ENCODE peak calls at places on chromosomes 13 and 19, in nine cellular contexts. U, I, F, B, L, T, A, N and Z are unnamed samples.
A peak's percentile ranks its signal among the peaks of the same experiment; 100 is the strongest.

GRCh38 chr13:93552596-93552995 is 326.0 kb downstream of the GPC6 start:
- DNase-seq in A (no peak), N (no peak), F (no peak), B (no peak), L (no peak), I (no peak), T (no peak), U (no peak), Z (no peak)

GRCh38 chr19:5172859-5173577 is 167.6 kb downstream of the PTPRS start:
- DNase-seq in U (peak; percentile 71), A (no peak), I (no peak), N (no peak), F (no peak), T (no peak), L (no peak), B (no peak), Z (no peak)

GRCh38 chr19:40718774-40719391 is 2.0 kb downstream of the ITPKC start:
- DNase-seq in N (no peak), T (no peak), F (peak; percentile 52), L (peak; percentile 76), I (peak; percentile 51), A (no peak), U (peak; percentile 60), B (peak; percentile 87), Z (peak; percentile 89)

GRCh38 chr19:3192228-3192635 is 6.5 kb downstream of the NCLN start:
- DNase-seq in U (no peak), L (no peak), I (no peak), T (no peak), A (no peak), F (no peak), N (no peak), B (peak; percentile 69), Z (no peak)

GRCh38 chr19:24074720-24075119 is 12.3 kb upstream of the ZNF254 start:
- DNase-seq in F (no peak), A (no peak), U (no peak), T (no peak), N (no peak), L (no peak), B (no peak), I (no peak), Z (no peak)

GRCh38 chr13:100128373-100128772 is 39.5 kb downstream of the PCCA start:
- DNase-seq in U (peak; percentile 70), B (no peak), T (no peak), A (no peak), N (no peak), I (no peak), F (no peak), L (no peak), Z (peak; percentile 65)

GRCh38 chr13:44929691-44930090 is 59.6 kb downstream of the NUFIP1 start:
- DNase-seq in T (no peak), I (no peak), L (no peak), B (no peak), A (no peak), N (no peak), F (no peak), U (no peak), Z (no peak)

GRCh38 chr19:8321760-8322637 is 703 bp downstream of the RPS28 start:
- DNase-seq in U (peak; percentile 34), F (no peak), A (no peak), N (no peak), B (no peak), L (no peak), T (no peak), I (no peak), Z (no peak)

GRCh38 chr19:50290775-50291174 is 38.4 kb downstream of the KCNC3 start:
- DNase-seq in U (no peak), T (no peak), A (no peak), L (peak; percentile 47), I (no peak), F (no peak), B (peak; percentile 57), N (no peak), Z (no peak)

GRCh38 chr13:26721251-26721939 is 39.2 kb downstream of the GPR12 start:
- DNase-seq in L (peak; percentile 46), U (peak; percentile 18), B (no peak), N (no peak), F (no peak), I (no peak), T (peak; percentile 29), A (peak; percentile 55), Z (no peak)

GRCh38 chr19:21256722-21257121 is 72.5 kb downstream of the ZNF708 start:
- DNase-seq in B (no peak), A (no peak), U (peak; percentile 5), I (no peak), L (peak; percentile 57), T (no peak), F (peak; percentile 21), N (no peak), Z (no peak)